ENCODE peak calls at places on chromosomes 16 and 17, in six cellular contexts. D is H1, N is mesenchymal stem cell, L is neuronal stem cell, Z is H9, W is trophoblast cell. I is an unnamed sample.

GRCh38 chr16:53131363-53132071 is 76.7 kb downstream of the CHD9 start:
- DNase-seq in L (no peak), W (peak), D (peak), Z (peak), N (peak), I (peak)

GRCh38 chr16:88333645-88334516 is 48.9 kb upstream of the ZNF469 start:
- DNase-seq in Z (no peak), L (no peak), N (no peak), W (no peak), D (no peak), I (no peak)

GRCh38 chr16:67917140-67917851 is 14.4 kb downstream of the CTRL start:
- DNase-seq in W (no peak), Z (no peak), L (no peak), N (no peak), D (no peak), I (peak)

GRCh38 chr17:32310927-32311568 is 30.9 kb downstream of the C17orf75 start:
- DNase-seq in L (no peak), Z (no peak), N (no peak), D (no peak), W (no peak), I (no peak)

GRCh38 chr17:56939869-56940484 is 20.9 kb downstream of the COIL start:
- DNase-seq in Z (no peak), N (peak), L (peak), W (peak), D (peak), I (peak)

GRCh38 chr17:57522436-57523005 is 222.6 kb downstream of the CCDC182 start:
- DNase-seq in N (no peak), W (no peak), L (no peak), D (no peak), Z (no peak), I (no peak)

GRCh38 chr16:20385844-20386832 is 18.4 kb downstream of the PDILT start:
- DNase-seq in W (peak), Z (peak), L (peak), D (peak), N (peak), I (peak)

GRCh38 chr16:81121474-81121990 is 25.3 kb upstream of the GCSH start:
- DNase-seq in W (peak), L (no peak), Z (no peak), N (no peak), D (no peak), I (no peak)

GRCh38 chr16:88375236-88376052 is 7.3 kb upstream of the ZNF469 start:
- DNase-seq in L (no peak), D (no peak), Z (no peak), N (no peak), W (no peak), I (no peak)

GRCh38 chr17:7589891-7590611 is at the start of gene SOX15:
- DNase-seq in D (peak), W (peak), Z (peak), N (no peak), L (no peak), I (peak)

GRCh38 chr16:27460213-27460612 is 58.2 kb downstream of the IL21R start:
- DNase-seq in N (no peak), L (no peak), W (no peak), Z (no peak), D (no peak), I (no peak)

GRCh38 chr17:48612456-48612853 is 1.6 kb upstream of the HOXB7 start:
- DNase-seq in D (no peak), L (no peak), Z (no peak), N (peak), W (no peak), I (peak)

GRCh38 chr17:48952904-48953303 is 8.3 kb upstream of the SNF8 start:
- DNase-seq in N (peak), L (no peak), Z (no peak), D (no peak), W (no peak), I (no peak)

GRCh38 chr17:37570527-37571093 is 38.6 kb downstream of the SYNRG start:
- DNase-seq in N (peak), Z (peak), W (peak), D (peak), L (peak), I (peak)

GRCh38 chr17:41655611-41656111 is 31.3 kb upstream of the KRT17 start:
- DNase-seq in L (no peak), N (no peak), Z (peak), D (peak), W (peak), I (no peak)

GRCh38 chr16:27685802-27686201 is 135.9 kb downstream of the KATNIP start:
- DNase-seq in W (no peak), L (no peak), D (no peak), Z (no peak), N (peak), I (peak)

GRCh38 chr17:81551458-81552243 is 502 bp downstream of the FAAP100 start:
- DNase-seq in Z (no peak), D (no peak), N (peak), W (peak), L (no peak), I (peak)

GRCh38 chr16:2008009-2008526 is 1.6 kb downstream of the ZNF598 start:
- DNase-seq in W (peak), Z (no peak), D (no peak), L (no peak), N (no peak), I (peak)

GRCh38 chr16:58020628-58021521 is 4.7 kb upstream of the MMP15 start:
- DNase-seq in L (no peak), Z (no peak), D (peak), N (peak), W (peak), I (peak)

GRCh38 chr17:63675607-63676539 is 24.1 kb downstream of the LIMD2 start:
- DNase-seq in D (no peak), N (peak), W (peak), L (no peak), Z (no peak), I (peak)

GRCh38 chr17:45334231-45334630 is 17.4 kb upstream of the MAP3K14 start:
- DNase-seq in W (no peak), N (no peak), L (no peak), D (no peak), Z (peak), I (no peak)

GRCh38 chr17:35757243-35757642 is 3.4 kb upstream of the C17orf50 start:
- DNase-seq in D (no peak), W (no peak), Z (no peak), N (no peak), L (no peak), I (no peak)

GRCh38 chr17:56913000-56913866 is 616 bp downstream of the TRIM25 start:
- DNase-seq in D (peak), L (peak), Z (peak), W (peak), N (peak), I (no peak)

GRCh38 chr17:74645010-74645409 is 21.5 kb upstream of the CD300E start:
- DNase-seq in Z (no peak), W (no peak), D (no peak), N (no peak), L (no peak), I (no peak)

GRCh38 chr17:67588326-67588725 is 129.4 kb upstream of the NOL11 start:
- DNase-seq in W (no peak), L (no peak), D (no peak), Z (no peak), N (no peak), I (no peak)

GRCh38 chr16:5062051-5062450 is 3.7 kb downstream of the C16orf89 start:
- DNase-seq in N (no peak), D (no peak), L (no peak), W (no peak), Z (no peak), I (no peak)

GRCh38 chr16:58027341-58028167 is 2.0 kb downstream of the MMP15 start:
- DNase-seq in D (peak), Z (peak), N (peak), L (peak), W (peak), I (no peak)

GRCh38 chr16:89921131-89921698 is 1.9 kb upstream of the TUBB3 start:
- DNase-seq in Z (peak), D (no peak), N (no peak), L (no peak), W (no peak), I (no peak)

GRCh38 chr16:75555213-75555706 is 792 bp downstream of the TMEM231 start:
- DNase-seq in L (peak), N (peak), Z (peak), D (peak), W (peak), I (peak)

GRCh38 chr16:27235055-27235937 is 32.0 kb downstream of the KDM8 start:
- DNase-seq in W (peak), D (no peak), Z (peak), L (no peak), N (peak), I (peak)

GRCh38 chr17:77691216-77692085 is 267.1 kb upstream of the TNRC6C start:
- DNase-seq in L (no peak), N (no peak), D (no peak), W (no peak), Z (peak), I (no peak)

GRCh38 chr17:56896968-56897359 is 16.9 kb downstream of the TRIM25 start:
- DNase-seq in Z (no peak), D (no peak), L (no peak), W (no peak), N (no peak), I (no peak)

GRCh38 chr16:79589495-79590134 is 10.9 kb downstream of the MAF start:
- DNase-seq in W (no peak), D (peak), L (no peak), N (no peak), Z (peak), I (no peak)

GRCh38 chr16:86734559-86735480 is 156.5 kb downstream of the FOXL1 start:
- DNase-seq in L (no peak), W (no peak), Z (peak), D (no peak), N (no peak), I (no peak)

GRCh38 chr17:21377821-21378396 is 1.8 kb downstream of the KCNJ12 start:
- DNase-seq in L (no peak), N (no peak), W (no peak), D (peak), Z (peak), I (no peak)

GRCh38 chr17:74305865-74306654 is 20.0 kb upstream of the KIF19 start:
- DNase-seq in W (no peak), N (no peak), D (no peak), Z (peak), L (no peak), I (no peak)

GRCh38 chr16:11092788-11093577 is 148.6 kb downstream of the CLEC16A start:
- DNase-seq in W (no peak), N (no peak), D (no peak), Z (no peak), L (no peak), I (no peak)

GRCh38 chr16:11095935-11096334 is 151.6 kb downstream of the CLEC16A start:
- DNase-seq in D (no peak), N (no peak), L (no peak), W (no peak), Z (no peak), I (no peak)

GRCh38 chr16:11094075-11094593 is 149.8 kb downstream of the CLEC16A start:
- DNase-seq in D (no peak), W (peak), L (no peak), N (peak), Z (no peak), I (peak)

GRCh38 chr16:11094838-11095565 is 150.6 kb downstream of the CLEC16A start:
- DNase-seq in W (no peak), D (no peak), Z (no peak), L (no peak), N (peak), I (no peak)

DNA sequence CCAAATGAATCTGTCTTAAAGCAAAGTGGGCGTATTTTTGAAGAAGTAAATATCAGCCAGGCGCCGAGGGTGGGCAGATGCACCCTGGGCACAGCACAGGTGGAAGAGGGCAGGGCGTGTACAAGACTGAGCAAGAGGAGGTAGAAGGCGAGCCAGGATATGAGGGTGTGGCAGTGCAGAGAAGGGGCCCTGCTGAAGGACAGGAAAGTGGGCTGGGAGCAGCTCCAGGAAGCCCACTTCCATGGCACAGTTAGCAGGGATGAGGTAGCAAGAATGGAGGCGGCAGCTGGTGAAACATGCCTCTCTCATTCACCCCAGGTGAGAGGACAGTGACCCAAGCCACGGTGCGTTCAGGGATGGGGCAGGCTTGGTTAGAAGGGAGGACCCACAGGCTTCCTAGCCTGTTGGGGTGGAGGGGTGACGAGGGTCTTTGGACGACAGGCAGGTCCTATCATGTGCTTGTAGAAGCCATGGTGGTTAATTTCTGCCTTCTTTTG is 149.3 kb downstream of the CLEC16A start:
- DNase-seq in L (no peak), Z (no peak), D (no peak), N (no peak), W (no peak), I (no peak)
- H4K91ac ChIP-seq in L (no peak), Z (no peak), D (no peak), N (peak), W (no peak), I (peak)

GRCh38 chr16:48965391-48965790 is 316.2 kb downstream of the CBLN1 start:
- DNase-seq in Z (no peak), N (peak), L (no peak), W (no peak), D (no peak), I (peak)
- H4K91ac ChIP-seq in Z (no peak), N (peak), L (no peak), W (no peak), D (no peak), I (peak)

GRCh38 chr16:16101585-16101984 is 121.7 kb downstream of the ABCC6 start:
- DNase-seq in L (no peak), W (no peak), D (no peak), Z (no peak), N (no peak), I (no peak)
- H4K91ac ChIP-seq in L (no peak), W (no peak), D (no peak), Z (no peak), N (no peak), I (no peak)

GRCh38 chr17:16361874-16362273 is 8.6 kb upstream of the CENPV start:
- DNase-seq in L (no peak), Z (no peak), W (no peak), D (no peak), N (no peak), I (no peak)

GRCh38 chr17:16358394-16358793 is 5.1 kb upstream of the CENPV start:
- DNase-seq in D (no peak), W (no peak), Z (no peak), N (no peak), L (no peak), I (no peak)

GRCh38 chr17:16363749-16364536 is 10.7 kb upstream of the CENPV start:
- DNase-seq in L (peak), W (peak), D (peak), Z (peak), N (peak), I (peak)
- H4K91ac ChIP-seq in L (no peak), W (no peak), D (no peak), Z (no peak), N (no peak), I (no peak)